ENCODE peak calls at places on chromosome 13, in six cellular contexts. One of them, this sample, is unnamed.
A peak's percentile ranks its signal among the peaks of the same experiment; 100 is the strongest.

GRCh38 chr13:76791290-76791664 is 94.9 kb downstream of the KCTD12 start:
- DNase-seq in AG08396: no peak
- DNase-seq in stimulated activated CD8-positive, alpha-beta memory T cell treated with anti-CD3 and anti-CD28 coated beads, Interleukin-7, amount 100 ng/mL, for 24 hours: no peak
- DNase-seq in uterus: no peak
- DNase-seq in HT1080: peak; percentile 44
- DNase-seq in brain pericyte: no peak
- DNase-seq in this sample: peak; percentile 13

GRCh38 chr13:32902898-32903297 is 113.3 kb upstream of the KL start:
- DNase-seq in AG08396: peak; percentile 82
- DNase-seq in stimulated activated CD8-positive, alpha-beta memory T cell treated with anti-CD3 and anti-CD28 coated beads, Interleukin-7, amount 100 ng/mL, for 24 hours: no peak
- DNase-seq in uterus: peak; percentile 67
- DNase-seq in HT1080: no peak
- DNase-seq in brain pericyte: no peak
- DNase-seq in this sample: peak; percentile 4

GRCh38 chr13:54949735-54950134 is 1921.1 kb downstream of the OLFM4 start:
- DNase-seq in AG08396: no peak
- DNase-seq in stimulated activated CD8-positive, alpha-beta memory T cell treated with anti-CD3 and anti-CD28 coated beads, Interleukin-7, amount 100 ng/mL, for 24 hours: no peak
- DNase-seq in uterus: no peak
- DNase-seq in HT1080: peak; percentile 31
- DNase-seq in brain pericyte: no peak
- DNase-seq in this sample: no peak

GRCh38 chr13:67568205-67568604 is 338.1 kb upstream of the PCDH9 start:
- DNase-seq in AG08396: no peak
- DNase-seq in stimulated activated CD8-positive, alpha-beta memory T cell treated with anti-CD3 and anti-CD28 coated beads, Interleukin-7, amount 100 ng/mL, for 24 hours: no peak
- DNase-seq in uterus: no peak
- DNase-seq in HT1080: no peak
- DNase-seq in brain pericyte: no peak
- DNase-seq in this sample: no peak

GRCh38 chr13:96052655-96053002 is 572 bp downstream of the UGGT2 start:
- DNase-seq in AG08396: peak; percentile 65
- DNase-seq in stimulated activated CD8-positive, alpha-beta memory T cell treated with anti-CD3 and anti-CD28 coated beads, Interleukin-7, amount 100 ng/mL, for 24 hours: no peak
- DNase-seq in uterus: no peak
- DNase-seq in HT1080: peak; percentile 57
- DNase-seq in brain pericyte: peak; percentile 6
- DNase-seq in this sample: peak; percentile 21

GRCh38 chr13:101474419-101474957 is 22.0 kb downstream of the ITGBL1 start:
- DNase-seq in AG08396: peak; percentile 13
- DNase-seq in stimulated activated CD8-positive, alpha-beta memory T cell treated with anti-CD3 and anti-CD28 coated beads, Interleukin-7, amount 100 ng/mL, for 24 hours: no peak
- DNase-seq in uterus: no peak
- DNase-seq in HT1080: peak; percentile 73
- DNase-seq in brain pericyte: peak; percentile 73
- DNase-seq in this sample: no peak

GRCh38 chr13:100244431-100244830 is 155.5 kb downstream of the PCCA start:
- DNase-seq in AG08396: no peak
- DNase-seq in stimulated activated CD8-positive, alpha-beta memory T cell treated with anti-CD3 and anti-CD28 coated beads, Interleukin-7, amount 100 ng/mL, for 24 hours: no peak
- DNase-seq in uterus: no peak
- DNase-seq in HT1080: no peak
- DNase-seq in brain pericyte: no peak
- DNase-seq in this sample: no peak

GRCh38 chr13:48749144-48749543 is 95.4 kb downstream of the CYSLTR2 start:
- DNase-seq in AG08396: no peak
- DNase-seq in stimulated activated CD8-positive, alpha-beta memory T cell treated with anti-CD3 and anti-CD28 coated beads, Interleukin-7, amount 100 ng/mL, for 24 hours: no peak
- DNase-seq in uterus: no peak
- DNase-seq in HT1080: peak; percentile 67
- DNase-seq in brain pericyte: peak; percentile 42
- DNase-seq in this sample: no peak

GRCh38 chr13:100517135-100517534 is 71.5 kb downstream of the GGACT start:
- DNase-seq in AG08396: no peak
- DNase-seq in stimulated activated CD8-positive, alpha-beta memory T cell treated with anti-CD3 and anti-CD28 coated beads, Interleukin-7, amount 100 ng/mL, for 24 hours: no peak
- DNase-seq in uterus: no peak
- DNase-seq in HT1080: no peak
- DNase-seq in brain pericyte: no peak
- DNase-seq in this sample: no peak

GRCh38 chr13:98300956-98301641 is 124.0 kb upstream of the RNF113B start:
- DNase-seq in AG08396: peak; percentile 52
- DNase-seq in stimulated activated CD8-positive, alpha-beta memory T cell treated with anti-CD3 and anti-CD28 coated beads, Interleukin-7, amount 100 ng/mL, for 24 hours: no peak
- DNase-seq in uterus: no peak
- DNase-seq in HT1080: peak; percentile 16
- DNase-seq in brain pericyte: no peak
- DNase-seq in this sample: no peak

GRCh38 chr13:52850396-52851152 is 2.1 kb upstream of the PCDH8 start:
- DNase-seq in AG08396: peak; percentile 88
- DNase-seq in stimulated activated CD8-positive, alpha-beta memory T cell treated with anti-CD3 and anti-CD28 coated beads, Interleukin-7, amount 100 ng/mL, for 24 hours: peak; percentile 14
- DNase-seq in uterus: peak; percentile 56
- DNase-seq in HT1080: peak; percentile 30
- DNase-seq in brain pericyte: no peak
- DNase-seq in this sample: peak; percentile 15

GRCh38 chr13:50422181-50423148 is 407.2 kb downstream of the KCNRG start:
- DNase-seq in AG08396: no peak
- DNase-seq in stimulated activated CD8-positive, alpha-beta memory T cell treated with anti-CD3 and anti-CD28 coated beads, Interleukin-7, amount 100 ng/mL, for 24 hours: no peak
- DNase-seq in uterus: no peak
- DNase-seq in HT1080: no peak
- DNase-seq in brain pericyte: no peak
- DNase-seq in this sample: no peak

GRCh38 chr13:50140742-50141659 is 125.8 kb downstream of the KCNRG start:
- DNase-seq in AG08396: no peak
- DNase-seq in stimulated activated CD8-positive, alpha-beta memory T cell treated with anti-CD3 and anti-CD28 coated beads, Interleukin-7, amount 100 ng/mL, for 24 hours: no peak
- DNase-seq in uterus: no peak
- DNase-seq in HT1080: no peak
- DNase-seq in brain pericyte: no peak
- DNase-seq in this sample: no peak

GRCh38 chr13:111575276-111575675 is 254.8 kb downstream of the TEX29 start:
- DNase-seq in AG08396: no peak
- DNase-seq in stimulated activated CD8-positive, alpha-beta memory T cell treated with anti-CD3 and anti-CD28 coated beads, Interleukin-7, amount 100 ng/mL, for 24 hours: no peak
- DNase-seq in uterus: no peak
- DNase-seq in HT1080: no peak
- DNase-seq in brain pericyte: no peak
- DNase-seq in this sample: no peak

This sample was measured in cerebellum.